ENCODE peak calls at places on chromosomes 11 and 22, in five cellular contexts. One of them, this sample, is unnamed.

GRCh38 chr11:102158151-102158734 is 48.0 kb downstream of the YAP1 start:
- DNase-seq in astrocyte: no peak
- DNase-seq in AG04450: no peak
- DNase-seq in heart left ventricle: no peak
- DNase-seq in mesothelial cell of epicardium: no peak
- DNase-seq in this sample: no peak

GRCh38 chr11:23078289-23078971 is 218.2 kb upstream of the CCDC179 start:
- DNase-seq in astrocyte: peak; percentile 63
- DNase-seq in AG04450: peak; percentile 18
- DNase-seq in heart left ventricle: no peak
- DNase-seq in mesothelial cell of epicardium: no peak
- DNase-seq in this sample: no peak

GRCh38 chr22:29205598-29206371 is at the start of gene EMID1:
- DNase-seq in astrocyte: no peak
- DNase-seq in AG04450: no peak
- DNase-seq in heart left ventricle: peak; percentile 28
- DNase-seq in mesothelial cell of epicardium: peak; percentile 58
- DNase-seq in this sample: no peak

GRCh38 chr11:3056296-3057068 is 741 bp downstream of the CARS1 start:
- DNase-seq in astrocyte: no peak
- DNase-seq in AG04450: no peak
- DNase-seq in heart left ventricle: no peak
- DNase-seq in mesothelial cell of epicardium: no peak
- DNase-seq in this sample: no peak

GRCh38 chr11:86674965-86675364 is 2.5 kb upstream of the ME3 start:
- DNase-seq in astrocyte: no peak
- DNase-seq in AG04450: no peak
- DNase-seq in heart left ventricle: no peak
- DNase-seq in mesothelial cell of epicardium: no peak
- DNase-seq in this sample: no peak

GRCh38 chr11:79708319-79708928 is 267.6 kb upstream of the TENM4 start:
- DNase-seq in astrocyte: peak; percentile 13
- DNase-seq in AG04450: peak; percentile 7
- DNase-seq in heart left ventricle: no peak
- DNase-seq in mesothelial cell of epicardium: no peak
- DNase-seq in this sample: no peak

GRCh38 chr11:113603277-113604059 is 102.6 kb downstream of the TMPRSS5 start:
- DNase-seq in astrocyte: peak; percentile 70
- DNase-seq in AG04450: no peak
- DNase-seq in heart left ventricle: peak; percentile 76
- DNase-seq in mesothelial cell of epicardium: no peak
- DNase-seq in this sample: no peak

GRCh38 chr22:19679476-19680099 is 34.7 kb upstream of the SEPTIN5 start:
- DNase-seq in astrocyte: no peak
- DNase-seq in AG04450: no peak
- DNase-seq in heart left ventricle: peak; percentile 44
- DNase-seq in mesothelial cell of epicardium: no peak
- DNase-seq in this sample: no peak

GRCh38 chr11:129249351-129249750 is 57.2 kb upstream of the ARHGAP32 start:
- DNase-seq in astrocyte: peak; percentile 96
- DNase-seq in AG04450: peak; percentile 44
- DNase-seq in heart left ventricle: no peak
- DNase-seq in mesothelial cell of epicardium: no peak
- DNase-seq in this sample: no peak

GRCh38 chr11:132301465-132301864 is 931.0 kb downstream of the NTM start:
- DNase-seq in astrocyte: no peak
- DNase-seq in AG04450: no peak
- DNase-seq in heart left ventricle: no peak
- DNase-seq in mesothelial cell of epicardium: no peak
- DNase-seq in this sample: no peak

GRCh38 chr11:23112987-23113886 is 253.0 kb upstream of the CCDC179 start:
- DNase-seq in astrocyte: peak; percentile 41
- DNase-seq in AG04450: no peak
- DNase-seq in heart left ventricle: no peak
- DNase-seq in mesothelial cell of epicardium: no peak
- DNase-seq in this sample: no peak

GRCh38 chr22:23537421-23537820 is 42.7 kb downstream of the IGLL1 start:
- DNase-seq in astrocyte: no peak
- DNase-seq in AG04450: no peak
- DNase-seq in heart left ventricle: no peak
- DNase-seq in mesothelial cell of epicardium: no peak
- DNase-seq in this sample: no peak

GRCh38 chr11:14645985-14646900 is 2.6 kb downstream of the PDE3B start:
- DNase-seq in astrocyte: no peak
- DNase-seq in AG04450: no peak
- DNase-seq in heart left ventricle: no peak
- DNase-seq in mesothelial cell of epicardium: no peak
- DNase-seq in this sample: no peak

GRCh38 chr22:47044722-47045545 is 282.5 kb downstream of the TBC1D22A start:
- DNase-seq in astrocyte: no peak
- DNase-seq in AG04450: no peak
- DNase-seq in heart left ventricle: no peak
- DNase-seq in mesothelial cell of epicardium: no peak
- DNase-seq in this sample: no peak

GRCh38 chr22:28629420-28630184 is 50.0 kb downstream of the TTC28 start:
- DNase-seq in astrocyte: no peak
- DNase-seq in AG04450: no peak
- DNase-seq in heart left ventricle: no peak
- DNase-seq in mesothelial cell of epicardium: no peak
- DNase-seq in this sample: no peak

GRCh38 chr11:103893366-103893765 is 143.1 kb upstream of the DDI1 start:
- DNase-seq in astrocyte: no peak
- DNase-seq in AG04450: no peak
- DNase-seq in heart left ventricle: no peak
- DNase-seq in mesothelial cell of epicardium: no peak
- DNase-seq in this sample: no peak

GRCh38 chr11:122843281-122844150 is 5.2 kb downstream of the CRTAM start:
- DNase-seq in astrocyte: no peak
- DNase-seq in AG04450: no peak
- DNase-seq in heart left ventricle: no peak
- DNase-seq in mesothelial cell of epicardium: no peak
- DNase-seq in this sample: no peak

GRCh38 chr11:131408011-131408640 is 37.7 kb downstream of the NTM start:
- DNase-seq in astrocyte: peak; percentile 4
- DNase-seq in AG04450: no peak
- DNase-seq in heart left ventricle: no peak
- DNase-seq in mesothelial cell of epicardium: no peak
- DNase-seq in this sample: no peak

GRCh38 chr22:44486538-44486937 is 11.5 kb downstream of the RTL6 start:
- DNase-seq in astrocyte: no peak
- DNase-seq in AG04450: no peak
- DNase-seq in heart left ventricle: no peak
- DNase-seq in mesothelial cell of epicardium: no peak
- DNase-seq in this sample: no peak

GRCh38 chr22:23829845-23830372 is 8.9 kb downstream of the DERL3 start:
- DNase-seq in astrocyte: peak; percentile 80
- DNase-seq in AG04450: peak; percentile 77
- DNase-seq in heart left ventricle: no peak
- DNase-seq in mesothelial cell of epicardium: no peak
- DNase-seq in this sample: no peak

GRCh38 chr22:46071451-46072029 is 78.8 kb upstream of the PPARA start:
- DNase-seq in astrocyte: peak; percentile 90
- DNase-seq in AG04450: peak; percentile 79
- DNase-seq in heart left ventricle: peak; percentile 96
- DNase-seq in mesothelial cell of epicardium: peak; percentile 70
- DNase-seq in this sample: peak; percentile 96

GRCh38 chr22:25729016-25729415 is 13.0 kb upstream of the MYO18B start:
- DNase-seq in astrocyte: no peak
- DNase-seq in AG04450: no peak
- DNase-seq in heart left ventricle: no peak
- DNase-seq in mesothelial cell of epicardium: no peak
- DNase-seq in this sample: no peak

GRCh38 chr11:11463397-11463796 is 110.3 kb upstream of the CSNK2A3 start:
- DNase-seq in astrocyte: no peak
- DNase-seq in AG04450: no peak
- DNase-seq in heart left ventricle: no peak
- DNase-seq in mesothelial cell of epicardium: no peak
- DNase-seq in this sample: peak; percentile 93

GRCh38 chr11:108733479-108734116 is 68.7 kb downstream of the DDX10 start:
- DNase-seq in astrocyte: peak; percentile 82
- DNase-seq in AG04450: no peak
- DNase-seq in heart left ventricle: peak; percentile 6
- DNase-seq in mesothelial cell of epicardium: no peak
- DNase-seq in this sample: no peak

GRCh38 chr11:24642648-24643047 is 145.8 kb downstream of the LUZP2 start:
- DNase-seq in astrocyte: no peak
- DNase-seq in AG04450: no peak
- DNase-seq in heart left ventricle: no peak
- DNase-seq in mesothelial cell of epicardium: no peak
- DNase-seq in this sample: no peak

GRCh38 chr11:65186701-65187100 is 5.0 kb downstream of the CAPN1 start:
- DNase-seq in astrocyte: no peak
- DNase-seq in AG04450: no peak
- DNase-seq in heart left ventricle: no peak
- DNase-seq in mesothelial cell of epicardium: no peak
- DNase-seq in this sample: no peak

GRCh38 chr11:65187146-65187675 is 5.5 kb downstream of the CAPN1 start:
- DNase-seq in astrocyte: no peak
- DNase-seq in AG04450: no peak
- DNase-seq in heart left ventricle: no peak
- DNase-seq in mesothelial cell of epicardium: no peak
- DNase-seq in this sample: no peak

GRCh38 chr11:65184146-65184545 is 2.4 kb downstream of the CAPN1 start:
- DNase-seq in astrocyte: no peak
- DNase-seq in AG04450: no peak
- DNase-seq in heart left ventricle: no peak
- DNase-seq in mesothelial cell of epicardium: no peak
- DNase-seq in this sample: no peak

GRCh38 chr11:65185166-65185565 is 3.4 kb downstream of the CAPN1 start:
- DNase-seq in astrocyte: no peak
- DNase-seq in AG04450: no peak
- DNase-seq in heart left ventricle: no peak
- DNase-seq in mesothelial cell of epicardium: no peak
- DNase-seq in this sample: no peak

GRCh38 chr11:65185869-65186341 is 4.2 kb downstream of the CAPN1 start:
- DNase-seq in astrocyte: no peak
- DNase-seq in AG04450: no peak
- DNase-seq in heart left ventricle: no peak
- DNase-seq in mesothelial cell of epicardium: no peak
- DNase-seq in this sample: no peak
- TF ChIP-seq CTCF in astrocyte: no peak
- TF ChIP-seq CTCF in AG04450: no peak
- TF ChIP-seq CTCF in heart left ventricle: no peak
- TF ChIP-seq CTCF in mesothelial cell of epicardium: no peak
- TF ChIP-seq CTCF in this sample: no peak

DNA sequence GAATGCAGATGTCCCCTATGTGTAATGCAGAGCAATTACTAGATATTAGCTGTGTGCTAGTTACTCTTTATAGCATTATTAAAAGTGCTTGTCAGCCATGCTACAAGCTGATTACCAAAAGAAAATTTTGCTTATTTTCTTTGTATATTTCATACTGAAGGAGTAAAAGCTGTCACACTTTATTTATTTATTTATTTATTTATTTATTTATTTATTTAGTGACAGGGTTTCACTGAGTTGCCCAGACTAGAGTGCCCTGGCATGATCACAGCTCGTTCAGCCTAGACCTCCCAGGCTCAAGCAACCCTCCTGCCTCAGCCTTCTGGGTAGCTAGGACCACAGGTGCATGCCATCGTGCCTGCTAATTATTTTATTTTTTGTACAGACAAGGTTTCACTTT is 4.3 kb upstream of the MTNR1B start:
- DNase-seq in astrocyte: no peak
- DNase-seq in AG04450: no peak
- DNase-seq in heart left ventricle: no peak
- DNase-seq in mesothelial cell of epicardium: no peak
- DNase-seq in this sample: no peak
- TF ChIP-seq CTCF in astrocyte: no peak
- TF ChIP-seq CTCF in AG04450: no peak
- TF ChIP-seq CTCF in heart left ventricle: no peak
- TF ChIP-seq CTCF in mesothelial cell of epicardium: no peak
- TF ChIP-seq CTCF in this sample: no peak

DNA sequence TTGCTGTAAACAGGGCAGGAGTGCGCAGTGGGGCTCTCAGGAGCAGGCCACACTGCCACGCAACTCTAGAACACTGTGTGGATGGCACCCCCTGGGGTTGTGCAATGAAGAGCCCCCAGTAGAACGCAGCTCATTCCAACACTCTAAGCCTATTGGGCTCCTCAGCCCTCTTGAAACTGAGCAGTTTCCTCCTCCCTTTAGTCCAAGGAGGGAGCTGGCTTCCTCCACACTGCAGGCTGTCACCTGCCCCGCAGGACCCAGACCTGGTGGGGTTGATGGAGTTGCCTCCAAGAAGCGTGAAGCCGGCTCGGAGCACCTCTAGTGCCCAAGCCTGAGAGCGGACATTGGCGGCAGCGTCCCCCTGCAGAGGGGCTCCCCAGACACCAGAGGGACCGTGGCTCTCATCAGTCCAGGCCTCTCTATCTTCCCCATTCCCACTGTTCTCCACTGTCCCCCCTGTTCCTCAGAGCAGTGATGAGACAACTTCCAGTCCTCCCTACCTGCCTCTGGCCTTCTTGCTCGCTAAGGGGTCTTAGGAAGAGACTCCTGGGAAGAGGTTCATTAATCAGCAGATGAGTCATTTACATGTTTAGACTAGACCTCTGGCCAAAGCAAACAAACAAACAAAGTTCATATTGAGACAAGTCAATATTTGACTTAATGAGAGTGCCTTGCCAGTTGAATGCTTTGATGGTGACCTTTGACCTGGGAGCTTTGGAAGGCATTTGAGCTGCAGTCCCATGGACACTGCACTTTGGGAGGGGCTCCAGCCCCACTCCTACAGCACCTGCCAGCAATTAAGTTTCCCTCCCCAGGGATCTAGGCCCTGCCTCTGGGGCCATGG is 64.0 kb downstream of the RPUSD4 start:
- DNase-seq in astrocyte: no peak
- DNase-seq in AG04450: no peak
- DNase-seq in heart left ventricle: no peak
- DNase-seq in mesothelial cell of epicardium: no peak
- DNase-seq in this sample: no peak
- TF ChIP-seq CTCF in astrocyte: no peak
- TF ChIP-seq CTCF in AG04450: no peak
- TF ChIP-seq CTCF in heart left ventricle: no peak
- TF ChIP-seq CTCF in mesothelial cell of epicardium: no peak
- TF ChIP-seq CTCF in this sample: no peak

GRCh38 chr11:115069599-115069998 is 391.3 kb downstream of the NXPE2 start:
- DNase-seq in astrocyte: no peak
- DNase-seq in AG04450: no peak
- DNase-seq in heart left ventricle: no peak
- DNase-seq in mesothelial cell of epicardium: no peak
- DNase-seq in this sample: no peak

GRCh38 chr11:115078461-115079438 is 400.4 kb downstream of the NXPE2 start:
- DNase-seq in astrocyte: no peak
- DNase-seq in AG04450: no peak
- DNase-seq in heart left ventricle: no peak
- DNase-seq in mesothelial cell of epicardium: no peak
- DNase-seq in this sample: no peak

GRCh38 chr11:115080923-115081322 is 402.6 kb downstream of the NXPE2 start:
- DNase-seq in astrocyte: no peak
- DNase-seq in AG04450: no peak
- DNase-seq in heart left ventricle: no peak
- DNase-seq in mesothelial cell of epicardium: no peak
- DNase-seq in this sample: no peak

DNA sequence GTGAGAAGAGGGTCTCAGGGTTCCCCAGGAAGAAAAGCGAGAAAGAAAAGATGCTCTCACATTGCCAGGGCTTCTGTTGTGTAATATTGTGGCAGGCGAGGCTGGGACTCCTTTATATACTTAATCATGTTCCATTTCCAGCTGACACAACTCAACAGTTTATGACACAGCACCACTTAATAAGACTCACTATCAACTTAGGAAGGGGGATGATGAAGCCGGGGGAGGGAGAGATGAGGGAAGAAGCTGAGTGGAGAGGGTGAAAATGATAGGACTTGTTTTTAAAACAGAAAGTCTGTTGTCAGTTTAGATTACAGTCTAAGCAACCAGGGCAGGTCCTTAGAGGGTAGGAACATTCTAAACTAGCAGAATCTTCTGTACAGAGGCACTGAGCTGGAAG is 397.0 kb downstream of the NXPE2 start:
- DNase-seq in astrocyte: no peak
- DNase-seq in AG04450: no peak
- DNase-seq in heart left ventricle: no peak
- DNase-seq in mesothelial cell of epicardium: no peak
- DNase-seq in this sample: no peak
- TF ChIP-seq CTCF in astrocyte: no peak
- TF ChIP-seq CTCF in AG04450: no peak
- TF ChIP-seq CTCF in heart left ventricle: no peak
- TF ChIP-seq CTCF in mesothelial cell of epicardium: no peak
- TF ChIP-seq CTCF in this sample: no peak